ENCODE peak calls at places on chromosomes 1 and 21, in seven cellular contexts. P is ascending aorta; G is cardiac muscle cell; K is spleen; F is tibial nerve; J is naive thymus-derived CD4-positive, alpha-beta T cell; M is tibial artery. Z is an unnamed sample. For H3K27me3 and H3K4me1, the result is how much of the 10 kb centered on the place peaks cover.

GRCh38 chr1:113003751-113004690 is 48.0 kb upstream of the SLC16A1 start:
- DNase-seq in P (no peak), F (no peak), J (no peak), K (no peak), M (no peak), G (no peak), Z (no peak)

GRCh38 chr1:116759636-116760035 is 5.4 kb downstream of the CD2 start:
- DNase-seq in M (no peak), P (no peak), J (no peak), F (no peak), K (no peak), G (no peak), Z (no peak)

GRCh38 chr1:29974345-29974744 is 738.0 kb downstream of the PTPRU start:
- DNase-seq in P (no peak), G (no peak), J (no peak), F (no peak), K (no peak), M (no peak), Z (peak)

GRCh38 chr1:179586107-179586823 is 5.4 kb upstream of the TDRD5 start:
- DNase-seq in K (no peak), M (peak), J (no peak), F (peak), P (no peak), G (peak), Z (no peak)

GRCh38 chr1:75134939-75135828 is 996 bp downstream of the LHX8 start:
- DNase-seq in F (no peak), P (no peak), J (no peak), K (no peak), M (no peak), G (peak), Z (no peak)

GRCh38 chr1:16926491-16927195 is 4.9 kb downstream of the CROCC start:
- DNase-seq in F (no peak), J (no peak), G (no peak), P (no peak), K (no peak), M (no peak), Z (peak)

GRCh38 chr1:181038399-181038873 is 4.7 kb downstream of the MR1 start:
- DNase-seq in K (no peak), F (peak), J (peak), P (no peak), M (no peak), G (peak), Z (peak)

GRCh38 chr1:4801192-4801924 is 146.9 kb downstream of the AJAP1 start:
- DNase-seq in J (no peak), K (peak), P (no peak), F (peak), M (no peak), G (no peak), Z (no peak)

GRCh38 chr1:194339451-194339850 is 1153.0 kb upstream of the B3GALT2 start:
- DNase-seq in M (no peak), G (no peak), J (no peak), K (no peak), P (no peak), F (no peak), Z (no peak)

GRCh38 chr1:183810756-183811155 is 5.8 kb downstream of the RGL1 start:
- DNase-seq in M (no peak), K (no peak), P (no peak), F (no peak), J (no peak), G (no peak), Z (no peak)

GRCh38 chr1:151284013-151284577 is 2.0 kb downstream of the ZNF687 start:
- DNase-seq in F (no peak), P (no peak), G (no peak), M (no peak), J (no peak), K (no peak), Z (no peak)

GRCh38 chr1:92310185-92310597 is 11.3 kb downstream of the RPAP2 start:
- DNase-seq in P (no peak), F (no peak), J (no peak), M (no peak), G (peak), K (no peak), Z (no peak)

GRCh38 chr21:38661296-38662223 is 144.2 kb upstream of the ETS2 start:
- DNase-seq in J (no peak), K (peak), G (peak), P (peak), M (peak), F (no peak), Z (no peak)

GRCh38 chr21:44375281-44375651 is 21.8 kb downstream of the TRPM2 start:
- DNase-seq in M (peak), F (peak), G (no peak), J (no peak), P (peak), K (peak), Z (no peak)

GRCh38 chr21:42645211-42646075 is 8.0 kb upstream of the PDE9A start:
- DNase-seq in M (no peak), J (no peak), G (no peak), K (peak), F (no peak), P (no peak), Z (no peak)

GRCh38 chr1:148374101-148374500 is 109.0 kb downstream of the PPIAL4G start:
- DNase-seq in M (no peak), G (no peak), F (no peak), J (no peak), P (no peak), K (no peak), Z (no peak)

GRCh38 chr1:235758931-235759330 is 107.8 kb downstream of the LYST start:
- DNase-seq in P (no peak), G (no peak), F (peak), J (no peak), K (no peak), M (no peak), Z (peak)

GRCh38 chr1:85707990-85708825 is at the start of gene ZNHIT6:
- DNase-seq in K (peak), M (peak), F (peak), J (peak), G (peak), P (peak), Z (peak)

GRCh38 chr1:67559222-67559700 is 125.7 kb upstream of the GADD45A start:
- DNase-seq in G (no peak), F (no peak), P (peak), J (no peak), K (no peak), M (peak), Z (no peak)

GRCh38 chr1:226938903-226939438 is 1.1 kb upstream of the COQ8A start:
- DNase-seq in J (no peak), G (no peak), P (no peak), F (no peak), K (no peak), M (no peak), Z (no peak)

GRCh38 chr1:116144151-116144550 is 33.0 kb downstream of the MAB21L3 start:
- DNase-seq in J (no peak), F (no peak), G (no peak), M (no peak), P (no peak), K (no peak), Z (no peak)

GRCh38 chr1:203771901-203772301 is 6.9 kb downstream of the LAX1 start:
- DNase-seq in J (no peak), K (no peak), P (no peak), M (no peak), G (no peak), F (no peak), Z (no peak)

GRCh38 chr1:246784621-246785535 is 60.7 kb downstream of the SCCPDH start:
- DNase-seq in M (no peak), G (no peak), F (peak), J (no peak), K (no peak), P (no peak), Z (no peak)

GRCh38 chr1:158830904-158831507 is at the start of gene MNDA:
- DNase-seq in M (no peak), P (no peak), J (no peak), F (no peak), K (no peak), G (no peak), Z (no peak)

GRCh38 chr1:54806931-54807611 is 5.9 kb upstream of the TTC22 start:
- DNase-seq in J (no peak), K (no peak), P (peak), M (no peak), F (no peak), G (no peak), Z (no peak)

GRCh38 chr1:17475729-17476128 is 36.3 kb upstream of the RCC2 start:
- DNase-seq in K (no peak), P (no peak), F (no peak), G (no peak), M (no peak), J (no peak), Z (no peak)

GRCh38 chr1:109793486-109794318 is 30.0 kb upstream of the EPS8L3 start:
- DNase-seq in F (no peak), K (no peak), J (no peak), M (peak), G (no peak), P (peak), Z (peak)

GRCh38 chr1:202127836-202128622 is 5.3 kb downstream of the GPR37L1 start:
- DNase-seq in F (no peak), J (no peak), K (no peak), M (no peak), G (no peak), P (no peak), Z (no peak)

GRCh38 chr1:158003409-158003805 is 10.0 kb downstream of the KIRREL1 start:
- DNase-seq in F (no peak), J (no peak), G (no peak), K (no peak), P (no peak), M (no peak), Z (peak)

GRCh38 chr1:109980324-109981127 is 4.0 kb upstream of the AHCYL1 start:
- DNase-seq in P (no peak), G (peak), F (no peak), J (no peak), M (no peak), K (no peak), Z (no peak)

GRCh38 chr1:117821782-117822447 is 107.5 kb downstream of the GDAP2 start:
- DNase-seq in K (no peak), J (no peak), G (no peak), M (no peak), F (no peak), P (no peak), Z (no peak)

GRCh38 chr1:227951624-227952373 is 4.1 kb upstream of the WNT9A start:
- DNase-seq in F (no peak), P (no peak), G (no peak), K (peak), M (no peak), J (no peak), Z (no peak)

GRCh38 chr21:34533938-34534337 is 21.9 kb upstream of the KCNE1 start:
- DNase-seq in F (no peak), G (no peak), P (no peak), M (no peak), K (no peak), J (no peak), Z (no peak)

GRCh38 chr1:220817907-220818306 is 31.2 kb downstream of the MTARC1 start:
- DNase-seq in M (peak), F (peak), P (no peak), K (no peak), G (no peak), J (no peak), Z (no peak)

GRCh38 chr1:205293350-205294074 is 28.0 kb downstream of the NUAK2 start:
- DNase-seq in J (no peak), K (no peak), M (no peak), F (no peak), P (no peak), G (no peak), Z (no peak)

GRCh38 chr21:42560517-42561179 is 47.0 kb downstream of the SLC37A1 start:
- DNase-seq in G (no peak), F (no peak), J (no peak), P (peak), M (peak), K (peak), Z (no peak)

DNA sequence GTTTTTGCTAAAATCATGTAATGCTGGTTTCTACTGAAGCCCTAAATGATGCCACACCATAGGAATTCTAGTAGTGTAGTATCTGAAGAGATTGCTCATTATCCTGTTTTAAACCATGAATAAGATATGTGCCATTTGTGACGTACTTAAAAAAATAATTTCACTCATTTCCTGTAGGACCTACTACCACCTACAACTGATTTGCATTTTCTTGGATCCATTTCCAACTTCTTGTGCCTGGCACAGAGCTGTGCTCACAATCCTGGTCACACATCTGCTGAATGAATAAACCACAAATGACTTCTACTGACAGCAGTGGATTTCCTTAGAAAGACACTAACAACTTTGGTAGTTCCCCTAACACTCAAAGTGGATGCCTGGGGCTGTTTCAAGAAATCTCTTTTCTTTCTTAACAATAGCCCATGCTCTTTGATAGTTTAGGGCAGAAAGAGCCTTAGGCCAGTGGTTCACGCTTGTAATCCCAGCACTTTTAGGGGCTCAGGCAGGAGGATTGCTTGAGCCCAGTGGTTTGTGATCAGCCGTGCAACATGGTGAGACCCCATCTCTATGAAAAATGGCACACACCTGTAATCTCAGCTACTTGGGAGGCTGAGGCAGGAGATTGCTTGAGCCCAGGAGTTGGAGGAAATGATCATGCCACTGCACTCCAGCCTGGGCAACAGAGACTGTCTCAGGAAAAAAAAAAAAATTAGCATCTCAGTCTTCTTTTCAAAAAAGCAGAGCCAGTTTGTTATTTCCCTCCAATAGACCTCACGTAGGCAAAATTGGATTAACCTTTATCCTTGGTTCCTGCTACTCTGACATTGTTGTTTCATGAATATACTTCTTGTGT is 13.0 kb upstream of the BATF3 start:
- DNase-seq in G (no peak), M (no peak), P (no peak), F (no peak), K (no peak), J (no peak), Z (peak)
- H3K27me3 ChIP-seq in G (under half), M (under half), P (under half), F (under half), K (under half), J (under half), Z (under half)

GRCh38 chr1:24321712-24322635 is 2.8 kb downstream of the GRHL3 start:
- DNase-seq in G (peak), J (peak), K (peak), P (peak), F (no peak), M (peak), Z (peak)
- H3K4me1 ChIP-seq in G (under half), J (under half), K (under half), P (under half), F (under half), M (under half), Z (under half)

GRCh38 chr1:24114753-24115152 is 2.8 kb upstream of the MYOM3 start:
- DNase-seq in J (no peak), G (no peak), M (no peak), F (no peak), K (peak), P (no peak), Z (no peak)
- H3K4me3 ChIP-seq in J (no peak), G (no peak), M (no peak), F (no peak), K (no peak), P (no peak), Z (no peak)

GRCh38 chr1:37433171-37433570 is 41.2 kb upstream of the ZC3H12A start:
- DNase-seq in K (no peak), F (no peak), J (no peak), M (no peak), P (no peak), G (no peak), Z (no peak)
- H3K27me3 ChIP-seq in K (under half), F (under half), J (under half), M (under half), P (under half), G (under half), Z (under half)

DNA sequence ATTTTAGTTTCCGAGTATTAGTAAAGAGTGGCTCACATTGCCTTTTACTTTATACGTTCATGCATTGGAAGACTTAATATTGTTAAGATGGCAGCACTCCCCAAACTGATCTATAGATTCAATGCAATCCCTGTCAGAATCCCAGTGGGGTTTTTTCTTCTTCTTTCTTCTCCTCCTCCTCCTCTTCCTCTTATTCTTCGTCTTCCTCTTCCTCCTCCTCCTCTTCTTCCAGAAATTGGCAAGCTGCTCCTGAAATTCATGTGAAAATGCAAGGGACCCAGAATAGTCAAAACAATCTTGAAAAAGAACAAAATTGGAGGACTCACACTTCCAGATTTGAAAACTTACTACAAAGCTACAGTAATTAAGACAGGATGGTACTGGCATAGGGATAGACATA is 23.2 kb upstream of the MACF1 start:
- DNase-seq in P (no peak), F (no peak), G (no peak), J (no peak), M (no peak), K (no peak), Z (no peak)
- H3K4me1 ChIP-seq in P (under half), F (under half), G (under half), J (under half), M (under half), K (half or more), Z (under half)

GRCh38 chr1:207027921-207028320 is 4.6 kb downstream of the C1orf116 start:
- DNase-seq in F (no peak), J (no peak), M (no peak), K (no peak), P (no peak), G (no peak), Z (no peak)
- H3K4me3 ChIP-seq in F (no peak), J (no peak), M (no peak), K (no peak), P (no peak), G (no peak), Z (no peak)

DNA sequence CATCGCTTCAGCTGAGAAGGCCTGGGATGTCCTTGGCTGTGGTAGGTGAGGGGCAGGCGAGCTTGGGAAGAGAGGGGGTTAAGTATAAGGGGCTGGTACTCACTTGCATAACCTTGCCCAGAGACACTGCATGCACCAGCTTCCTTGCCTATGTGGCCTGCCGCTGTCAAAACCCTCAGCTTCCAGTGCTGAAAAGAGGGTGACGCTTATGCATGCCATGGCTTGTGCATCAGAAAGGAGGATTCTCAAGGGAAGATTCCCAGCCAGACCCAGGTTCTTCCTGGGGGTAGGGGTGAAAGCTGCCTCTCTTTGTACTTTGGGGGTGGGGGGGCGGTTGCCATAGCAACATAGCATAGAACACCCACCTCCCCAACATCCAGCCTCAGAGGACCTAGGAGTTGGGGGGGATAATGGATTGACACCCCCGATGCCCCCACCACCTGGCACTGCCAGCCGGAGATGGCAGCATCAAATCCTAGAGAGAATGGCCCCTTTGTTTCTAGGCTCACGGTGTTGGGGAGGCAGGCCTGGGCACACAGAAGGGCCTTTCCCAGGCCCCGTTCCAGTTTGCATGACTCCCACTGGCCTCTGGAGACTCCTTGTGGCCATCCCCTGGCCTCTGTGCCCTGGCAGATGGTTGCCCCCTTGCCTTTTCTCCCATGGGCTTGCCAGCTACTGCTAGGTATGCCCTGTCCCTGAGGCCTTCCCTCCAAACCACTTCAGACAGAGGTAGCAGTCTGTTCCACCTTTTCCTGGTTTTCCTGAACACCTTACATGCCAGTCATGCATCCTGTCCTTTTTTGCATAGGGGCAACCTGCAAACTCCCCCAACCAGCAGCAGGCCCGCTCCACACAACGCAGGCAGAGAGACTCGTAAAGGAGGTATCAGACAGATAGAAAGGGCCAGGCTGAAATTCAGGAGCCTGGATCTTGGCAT is 44.6 kb downstream of the RHBG start:
- DNase-seq in K (no peak), M (no peak), F (no peak), G (no peak), J (no peak), P (no peak), Z (no peak)
- H3K27me3 ChIP-seq in K (under half), M (under half), F (under half), G (under half), J (under half), P (under half), Z (under half)

GRCh38 chr1:41360074-41361027 is 883 bp upstream of the FOXO6 start:
- DNase-seq in P (peak), G (no peak), K (peak), J (no peak), F (no peak), M (no peak), Z (peak)
- H3K4me1 ChIP-seq in P (under half), G (under half), K (under half), J (under half), F (under half), M (under half), Z (under half)

Z was measured in HAP-1.